ENCODE peak calls at places on chromosomes 12 and 14, in eight cellular contexts. One of them, this sample, is unnamed.
A peak's percentile ranks its signal among the peaks of the same experiment; 100 is the strongest.

GRCh38 chr12:59834659-59835474 is 239.0 kb downstream of the SLC16A7 start:
- DNase-seq in A549: peak; percentile 16
- DNase-seq in retina: no peak
- DNase-seq in activated T-cell treated with anti-CD3 and anti-CD28 coated beads, Interleukin-2, amount 50 U/mL, for 4 hours: no peak
- DNase-seq in NCI-H2029 treated with DMSO at 0.1 percent for 48 hours: no peak
- DNase-seq in central memory CD4-positive, alpha-beta T cell: no peak
- DNase-seq in left kidney: peak; percentile 26
- DNase-seq in Caco-2: no peak
- DNase-seq in this sample: no peak

GRCh38 chr12:92034858-92035401 is 110.7 kb downstream of the BTG1 start:
- DNase-seq in left kidney: peak; percentile 33
- DNase-seq in central memory CD4-positive, alpha-beta T cell: peak; percentile 48
- DNase-seq in NCI-H2029 treated with DMSO at 0.1 percent for 48 hours: peak; percentile 30
- DNase-seq in Caco-2: no peak
- DNase-seq in A549: peak; percentile 68
- DNase-seq in retina: peak; percentile 37
- DNase-seq in activated T-cell treated with anti-CD3 and anti-CD28 coated beads, Interleukin-2, amount 50 U/mL, for 4 hours: peak; percentile 32
- DNase-seq in this sample: peak; percentile 43

GRCh38 chr14:84961637-84962036 is 568.3 kb upstream of the FLRT2 start:
- DNase-seq in A549: no peak
- DNase-seq in NCI-H2029 treated with DMSO at 0.1 percent for 48 hours: no peak
- DNase-seq in retina: peak; percentile 74
- DNase-seq in Caco-2: no peak
- DNase-seq in activated T-cell treated with anti-CD3 and anti-CD28 coated beads, Interleukin-2, amount 50 U/mL, for 4 hours: no peak
- DNase-seq in left kidney: no peak
- DNase-seq in central memory CD4-positive, alpha-beta T cell: no peak
- DNase-seq in this sample: peak; percentile 13

GRCh38 chr14:99118046-99118721 is 153.8 kb downstream of the BCL11B start:
- DNase-seq in activated T-cell treated with anti-CD3 and anti-CD28 coated beads, Interleukin-2, amount 50 U/mL, for 4 hours: no peak
- DNase-seq in retina: peak; percentile 82
- DNase-seq in A549: no peak
- DNase-seq in central memory CD4-positive, alpha-beta T cell: no peak
- DNase-seq in NCI-H2029 treated with DMSO at 0.1 percent for 48 hours: no peak
- DNase-seq in left kidney: peak; percentile 76
- DNase-seq in Caco-2: no peak
- DNase-seq in this sample: no peak

GRCh38 chr14:63454863-63455622 is 88.1 kb downstream of the PPP2R5E start:
- DNase-seq in central memory CD4-positive, alpha-beta T cell: no peak
- DNase-seq in A549: no peak
- DNase-seq in retina: no peak
- DNase-seq in Caco-2: no peak
- DNase-seq in NCI-H2029 treated with DMSO at 0.1 percent for 48 hours: no peak
- DNase-seq in activated T-cell treated with anti-CD3 and anti-CD28 coated beads, Interleukin-2, amount 50 U/mL, for 4 hours: no peak
- DNase-seq in left kidney: no peak
- DNase-seq in this sample: no peak

GRCh38 chr14:63134801-63135200 is 69.4 kb upstream of the RHOJ start:
- DNase-seq in retina: no peak
- DNase-seq in NCI-H2029 treated with DMSO at 0.1 percent for 48 hours: no peak
- DNase-seq in activated T-cell treated with anti-CD3 and anti-CD28 coated beads, Interleukin-2, amount 50 U/mL, for 4 hours: no peak
- DNase-seq in central memory CD4-positive, alpha-beta T cell: no peak
- DNase-seq in Caco-2: no peak
- DNase-seq in left kidney: peak; percentile 46
- DNase-seq in A549: peak; percentile 4
- DNase-seq in this sample: no peak

GRCh38 chr14:69863083-69863482 is 16.1 kb upstream of the SMOC1 start:
- DNase-seq in central memory CD4-positive, alpha-beta T cell: no peak
- DNase-seq in left kidney: no peak
- DNase-seq in activated T-cell treated with anti-CD3 and anti-CD28 coated beads, Interleukin-2, amount 50 U/mL, for 4 hours: no peak
- DNase-seq in NCI-H2029 treated with DMSO at 0.1 percent for 48 hours: no peak
- DNase-seq in retina: no peak
- DNase-seq in Caco-2: no peak
- DNase-seq in A549: no peak
- DNase-seq in this sample: no peak

GRCh38 chr12:40622246-40622838 is 69.9 kb upstream of the CNTN1 start:
- DNase-seq in Caco-2: no peak
- DNase-seq in left kidney: peak; percentile 68
- DNase-seq in retina: peak; percentile 67
- DNase-seq in central memory CD4-positive, alpha-beta T cell: no peak
- DNase-seq in A549: peak; percentile 86
- DNase-seq in activated T-cell treated with anti-CD3 and anti-CD28 coated beads, Interleukin-2, amount 50 U/mL, for 4 hours: no peak
- DNase-seq in NCI-H2029 treated with DMSO at 0.1 percent for 48 hours: no peak
- DNase-seq in this sample: no peak

GRCh38 chr12:3135522-3136461 is 58.6 kb downstream of the TSPAN9 start:
- DNase-seq in NCI-H2029 treated with DMSO at 0.1 percent for 48 hours: peak; percentile 60
- DNase-seq in Caco-2: peak; percentile 76
- DNase-seq in A549: peak; percentile 83
- DNase-seq in retina: peak; percentile 87
- DNase-seq in central memory CD4-positive, alpha-beta T cell: peak; percentile 27
- DNase-seq in activated T-cell treated with anti-CD3 and anti-CD28 coated beads, Interleukin-2, amount 50 U/mL, for 4 hours: no peak
- DNase-seq in left kidney: peak; percentile 89
- DNase-seq in this sample: no peak

GRCh38 chr12:70196732-70197361 is 46.4 kb upstream of the CNOT2 start:
- DNase-seq in central memory CD4-positive, alpha-beta T cell: no peak
- DNase-seq in A549: no peak
- DNase-seq in Caco-2: no peak
- DNase-seq in NCI-H2029 treated with DMSO at 0.1 percent for 48 hours: no peak
- DNase-seq in activated T-cell treated with anti-CD3 and anti-CD28 coated beads, Interleukin-2, amount 50 U/mL, for 4 hours: no peak
- DNase-seq in retina: peak; percentile 38
- DNase-seq in left kidney: no peak
- DNase-seq in this sample: no peak

GRCh38 chr12:22635812-22636211 is 10.8 kb downstream of the ETNK1 start:
- DNase-seq in activated T-cell treated with anti-CD3 and anti-CD28 coated beads, Interleukin-2, amount 50 U/mL, for 4 hours: no peak
- DNase-seq in NCI-H2029 treated with DMSO at 0.1 percent for 48 hours: no peak
- DNase-seq in retina: no peak
- DNase-seq in left kidney: no peak
- DNase-seq in central memory CD4-positive, alpha-beta T cell: no peak
- DNase-seq in A549: no peak
- DNase-seq in Caco-2: no peak
- DNase-seq in this sample: no peak

GRCh38 chr12:112555621-112556233 is 137.0 kb downstream of the PTPN11 start:
- DNase-seq in A549: peak; percentile 40
- DNase-seq in activated T-cell treated with anti-CD3 and anti-CD28 coated beads, Interleukin-2, amount 50 U/mL, for 4 hours: no peak
- DNase-seq in Caco-2: no peak
- DNase-seq in retina: no peak
- DNase-seq in left kidney: no peak
- DNase-seq in central memory CD4-positive, alpha-beta T cell: no peak
- DNase-seq in NCI-H2029 treated with DMSO at 0.1 percent for 48 hours: no peak
- DNase-seq in this sample: no peak

GRCh38 chr12:18470251-18470650 is 208.9 kb downstream of the PIK3C2G start:
- DNase-seq in retina: no peak
- DNase-seq in central memory CD4-positive, alpha-beta T cell: no peak
- DNase-seq in A549: no peak
- DNase-seq in activated T-cell treated with anti-CD3 and anti-CD28 coated beads, Interleukin-2, amount 50 U/mL, for 4 hours: no peak
- DNase-seq in Caco-2: no peak
- DNase-seq in NCI-H2029 treated with DMSO at 0.1 percent for 48 hours: no peak
- DNase-seq in left kidney: no peak
- DNase-seq in this sample: no peak

GRCh38 chr14:84209021-84209420 is 1320.9 kb upstream of the FLRT2 start:
- DNase-seq in Caco-2: no peak
- DNase-seq in NCI-H2029 treated with DMSO at 0.1 percent for 48 hours: no peak
- DNase-seq in left kidney: no peak
- DNase-seq in activated T-cell treated with anti-CD3 and anti-CD28 coated beads, Interleukin-2, amount 50 U/mL, for 4 hours: no peak
- DNase-seq in central memory CD4-positive, alpha-beta T cell: no peak
- DNase-seq in retina: no peak
- DNase-seq in A549: no peak
- DNase-seq in this sample: no peak

GRCh38 chr12:3727877-3728632 is 24.9 kb downstream of the CRACR2A start:
- DNase-seq in NCI-H2029 treated with DMSO at 0.1 percent for 48 hours: no peak
- DNase-seq in activated T-cell treated with anti-CD3 and anti-CD28 coated beads, Interleukin-2, amount 50 U/mL, for 4 hours: no peak
- DNase-seq in retina: no peak
- DNase-seq in central memory CD4-positive, alpha-beta T cell: peak; percentile 65
- DNase-seq in A549: no peak
- DNase-seq in left kidney: peak; percentile 87
- DNase-seq in Caco-2: no peak
- DNase-seq in this sample: no peak

GRCh38 chr14:80491131-80491530 is 279.8 kb upstream of the DIO2 start:
- DNase-seq in NCI-H2029 treated with DMSO at 0.1 percent for 48 hours: no peak
- DNase-seq in retina: no peak
- DNase-seq in central memory CD4-positive, alpha-beta T cell: no peak
- DNase-seq in activated T-cell treated with anti-CD3 and anti-CD28 coated beads, Interleukin-2, amount 50 U/mL, for 4 hours: no peak
- DNase-seq in left kidney: peak; percentile 5
- DNase-seq in A549: no peak
- DNase-seq in Caco-2: no peak
- DNase-seq in this sample: peak; percentile 68

GRCh38 chr14:24911324-24912095 is 138.4 kb downstream of the STXBP6 start:
- DNase-seq in Caco-2: no peak
- DNase-seq in NCI-H2029 treated with DMSO at 0.1 percent for 48 hours: peak; percentile 96
- DNase-seq in A549: peak; percentile 4
- DNase-seq in central memory CD4-positive, alpha-beta T cell: no peak
- DNase-seq in left kidney: no peak
- DNase-seq in activated T-cell treated with anti-CD3 and anti-CD28 coated beads, Interleukin-2, amount 50 U/mL, for 4 hours: no peak
- DNase-seq in retina: no peak
- DNase-seq in this sample: no peak

GRCh38 chr12:123712780-123713319 is 697 bp downstream of the ATP6V0A2 start:
- DNase-seq in Caco-2: no peak
- DNase-seq in retina: no peak
- DNase-seq in NCI-H2029 treated with DMSO at 0.1 percent for 48 hours: no peak
- DNase-seq in A549: peak; percentile 7
- DNase-seq in left kidney: peak; percentile 14
- DNase-seq in activated T-cell treated with anti-CD3 and anti-CD28 coated beads, Interleukin-2, amount 50 U/mL, for 4 hours: no peak
- DNase-seq in central memory CD4-positive, alpha-beta T cell: no peak
- DNase-seq in this sample: no peak

GRCh38 chr14:71620401-71620800 is 311.8 kb upstream of the RGS6 start:
- DNase-seq in A549: no peak
- DNase-seq in NCI-H2029 treated with DMSO at 0.1 percent for 48 hours: no peak
- DNase-seq in Caco-2: no peak
- DNase-seq in left kidney: no peak
- DNase-seq in retina: no peak
- DNase-seq in activated T-cell treated with anti-CD3 and anti-CD28 coated beads, Interleukin-2, amount 50 U/mL, for 4 hours: no peak
- DNase-seq in central memory CD4-positive, alpha-beta T cell: no peak
- DNase-seq in this sample: no peak

GRCh38 chr14:97407701-97408407 is 610.7 kb downstream of the VRK1 start:
- DNase-seq in retina: peak; percentile 18
- DNase-seq in left kidney: no peak
- DNase-seq in NCI-H2029 treated with DMSO at 0.1 percent for 48 hours: no peak
- DNase-seq in activated T-cell treated with anti-CD3 and anti-CD28 coated beads, Interleukin-2, amount 50 U/mL, for 4 hours: no peak
- DNase-seq in A549: peak; percentile 17
- DNase-seq in Caco-2: no peak
- DNase-seq in central memory CD4-positive, alpha-beta T cell: no peak
- DNase-seq in this sample: no peak

GRCh38 chr12:79422060-79422812 is 268.5 kb downstream of the PAWR start:
- DNase-seq in central memory CD4-positive, alpha-beta T cell: no peak
- DNase-seq in left kidney: peak; percentile 71
- DNase-seq in A549: no peak
- DNase-seq in Caco-2: no peak
- DNase-seq in retina: no peak
- DNase-seq in NCI-H2029 treated with DMSO at 0.1 percent for 48 hours: no peak
- DNase-seq in activated T-cell treated with anti-CD3 and anti-CD28 coated beads, Interleukin-2, amount 50 U/mL, for 4 hours: no peak
- DNase-seq in this sample: no peak

GRCh38 chr12:128930591-128930990 is 77.3 kb downstream of the GLT1D1 start:
- DNase-seq in A549: no peak
- DNase-seq in central memory CD4-positive, alpha-beta T cell: no peak
- DNase-seq in activated T-cell treated with anti-CD3 and anti-CD28 coated beads, Interleukin-2, amount 50 U/mL, for 4 hours: no peak
- DNase-seq in retina: peak; percentile 72
- DNase-seq in NCI-H2029 treated with DMSO at 0.1 percent for 48 hours: peak; percentile 29
- DNase-seq in left kidney: peak; percentile 18
- DNase-seq in Caco-2: no peak
- DNase-seq in this sample: no peak

GRCh38 chr14:26872510-26872909 is 274.7 kb upstream of the NOVA1 start:
- DNase-seq in A549: no peak
- DNase-seq in retina: peak; percentile 47
- DNase-seq in Caco-2: no peak
- DNase-seq in left kidney: peak; percentile 8
- DNase-seq in central memory CD4-positive, alpha-beta T cell: no peak
- DNase-seq in NCI-H2029 treated with DMSO at 0.1 percent for 48 hours: no peak
- DNase-seq in activated T-cell treated with anti-CD3 and anti-CD28 coated beads, Interleukin-2, amount 50 U/mL, for 4 hours: no peak
- DNase-seq in this sample: no peak

GRCh38 chr12:20122274-20122673 is 246.1 kb upstream of the PDE3A start:
- DNase-seq in central memory CD4-positive, alpha-beta T cell: no peak
- DNase-seq in left kidney: no peak
- DNase-seq in NCI-H2029 treated with DMSO at 0.1 percent for 48 hours: no peak
- DNase-seq in A549: peak; percentile 18
- DNase-seq in retina: no peak
- DNase-seq in Caco-2: no peak
- DNase-seq in activated T-cell treated with anti-CD3 and anti-CD28 coated beads, Interleukin-2, amount 50 U/mL, for 4 hours: no peak
- DNase-seq in this sample: no peak

GRCh38 chr12:65832217-65832616 is 7.9 kb downstream of the HMGA2 start:
- DNase-seq in NCI-H2029 treated with DMSO at 0.1 percent for 48 hours: no peak
- DNase-seq in left kidney: no peak
- DNase-seq in central memory CD4-positive, alpha-beta T cell: no peak
- DNase-seq in activated T-cell treated with anti-CD3 and anti-CD28 coated beads, Interleukin-2, amount 50 U/mL, for 4 hours: no peak
- DNase-seq in retina: no peak
- DNase-seq in A549: no peak
- DNase-seq in Caco-2: no peak
- DNase-seq in this sample: no peak

GRCh38 chr12:114932806-114933205 is 248.8 kb upstream of the TBX3 start:
- DNase-seq in NCI-H2029 treated with DMSO at 0.1 percent for 48 hours: no peak
- DNase-seq in A549: no peak
- DNase-seq in left kidney: no peak
- DNase-seq in central memory CD4-positive, alpha-beta T cell: no peak
- DNase-seq in Caco-2: no peak
- DNase-seq in activated T-cell treated with anti-CD3 and anti-CD28 coated beads, Interleukin-2, amount 50 U/mL, for 4 hours: no peak
- DNase-seq in retina: no peak
- DNase-seq in this sample: no peak

GRCh38 chr14:104898195-104898558 is 26.5 kb upstream of the PLD4 start:
- DNase-seq in left kidney: no peak
- DNase-seq in retina: no peak
- DNase-seq in central memory CD4-positive, alpha-beta T cell: no peak
- DNase-seq in Caco-2: no peak
- DNase-seq in activated T-cell treated with anti-CD3 and anti-CD28 coated beads, Interleukin-2, amount 50 U/mL, for 4 hours: no peak
- DNase-seq in A549: no peak
- DNase-seq in NCI-H2029 treated with DMSO at 0.1 percent for 48 hours: no peak
- DNase-seq in this sample: no peak

GRCh38 chr12:58034311-58034710 is 92.9 kb downstream of the ATP23 start:
- DNase-seq in A549: no peak
- DNase-seq in central memory CD4-positive, alpha-beta T cell: no peak
- DNase-seq in retina: no peak
- DNase-seq in NCI-H2029 treated with DMSO at 0.1 percent for 48 hours: no peak
- DNase-seq in left kidney: no peak
- DNase-seq in Caco-2: no peak
- DNase-seq in activated T-cell treated with anti-CD3 and anti-CD28 coated beads, Interleukin-2, amount 50 U/mL, for 4 hours: no peak
- DNase-seq in this sample: no peak

This sample was measured in left ventricle myocardium inferior.